ENCODE peak calls at places on chromosomes 1 and 21, in ten cellular contexts. N, V, E, J, Y, H, O, P, G and D are unnamed samples.

GRCh38 chr21:44083631-44084291 is 23.4 kb upstream of the PWP2 start:
- DNase-seq in N (no peak), V (no peak), E (no peak), J (no peak), Y (no peak), H (peak; percentile 81), O (no peak), P (no peak), G (no peak), D (no peak)

GRCh38 chr1:33577663-33578062 is 105.2 kb downstream of the ZSCAN20 start:
- DNase-seq in N (no peak), V (no peak), E (no peak), J (no peak), Y (no peak), H (no peak), O (no peak), P (no peak), G (no peak), D (no peak)

GRCh38 chr1:57576750-57577149 is 152.9 kb upstream of the DAB1 start:
- DNase-seq in N (no peak), V (no peak), E (no peak), J (no peak), Y (no peak), H (no peak), O (no peak), P (no peak), G (no peak), D (no peak)

GRCh38 chr1:39847940-39848339 is 35.4 kb downstream of the TRIT1 start:
- DNase-seq in N (no peak), V (no peak), E (no peak), J (no peak), Y (no peak), H (no peak), O (no peak), P (no peak), G (no peak), D (no peak)

GRCh38 chr1:183330335-183330734 is 87.8 kb downstream of the NMNAT2 start:
- DNase-seq in N (no peak), V (no peak), E (no peak), J (no peak), Y (no peak), H (no peak), O (no peak), P (no peak), G (no peak), D (no peak)

GRCh38 chr1:32907435-32907834 is 6.2 kb upstream of the TMEM54 start:
- DNase-seq in N (no peak), V (no peak), E (no peak), J (no peak), Y (no peak), H (no peak), O (no peak), P (no peak), G (no peak), D (no peak)

GRCh38 chr1:98113811-98114210 is 193.0 kb upstream of the DPYD start:
- DNase-seq in N (no peak), V (no peak), E (no peak), J (no peak), Y (no peak), H (no peak), O (no peak), P (no peak), G (no peak), D (no peak)

GRCh38 chr1:212290608-212291007 is 5.4 kb downstream of the PPP2R5A start:
- DNase-seq in N (no peak), V (no peak), E (no peak), J (no peak), Y (no peak), H (no peak), O (no peak), P (no peak), G (peak; percentile 23), D (no peak)

GRCh38 chr1:43137445-43138052 is 34.5 kb downstream of the EBNA1BP2 start:
- DNase-seq in N (no peak), V (no peak), E (peak; percentile 22), J (no peak), Y (no peak), H (no peak), O (no peak), P (no peak), G (no peak), D (no peak)

GRCh38 chr1:168135982-168136708 is 585 bp downstream of the GPR161 start:
- DNase-seq in N (no peak), V (peak; percentile 40), E (no peak), J (no peak), Y (peak; percentile 32), H (peak; percentile 65), O (no peak), P (no peak), G (no peak), D (no peak)